ENCODE peak calls at places on chromosome 18, in four cellular contexts. L is pancreas, T is endodermal cell, A is NT2/D1. W is an unnamed sample.
A peak's percentile ranks its signal among the peaks of the same experiment; 100 is the strongest.

GRCh38 chr18:55907352-55908045 is 319.5 kb upstream of the TCF4 start:
- DNase-seq in L (no peak), T (no peak), A (no peak), W (no peak)

GRCh38 chr18:3914833-3915598 is 465.0 kb downstream of the TGIF1 start:
- DNase-seq in L (no peak), T (no peak), A (no peak), W (no peak)

GRCh38 chr18:78632111-78632541 is 347.5 kb upstream of the SALL3 start:
- DNase-seq in L (no peak), T (no peak), A (no peak), W (no peak)

GRCh38 chr18:28794459-28795245 is 617.7 kb upstream of the CDH2 start:
- DNase-seq in L (no peak), T (no peak), A (no peak), W (no peak)

GRCh38 chr18:66616523-66616983 is 12.7 kb upstream of the CDH19 start:
- DNase-seq in L (no peak), T (peak; percentile 71), A (peak; percentile 2), W (no peak)

GRCh38 chr18:31486165-31486564 is 11.8 kb upstream of the DSG2 start:
- DNase-seq in L (no peak), T (no peak), A (no peak), W (no peak)

GRCh38 chr18:6096747-6097146 is 201.4 kb upstream of the TMEM200C start:
- DNase-seq in L (no peak), T (no peak), A (no peak), W (no peak)

GRCh38 chr18:49510393-49511115 is 23.5 kb upstream of the C18orf32 start:
- DNase-seq in L (peak; percentile 33), T (peak; percentile 84), A (no peak), W (no peak)

GRCh38 chr18:2963048-2963447 is 49.9 kb downstream of the LPIN2 start:
- DNase-seq in L (no peak), T (no peak), A (no peak), W (no peak)

GRCh38 chr18:13726972-13727331 is 479 bp downstream of the RNMT start:
- DNase-seq in L (no peak), T (peak; percentile 84), A (no peak), W (no peak)

GRCh38 chr18:7817596-7817995 is 250.5 kb downstream of the PTPRM start:
- DNase-seq in L (no peak), T (no peak), A (no peak), W (no peak)

DNA sequence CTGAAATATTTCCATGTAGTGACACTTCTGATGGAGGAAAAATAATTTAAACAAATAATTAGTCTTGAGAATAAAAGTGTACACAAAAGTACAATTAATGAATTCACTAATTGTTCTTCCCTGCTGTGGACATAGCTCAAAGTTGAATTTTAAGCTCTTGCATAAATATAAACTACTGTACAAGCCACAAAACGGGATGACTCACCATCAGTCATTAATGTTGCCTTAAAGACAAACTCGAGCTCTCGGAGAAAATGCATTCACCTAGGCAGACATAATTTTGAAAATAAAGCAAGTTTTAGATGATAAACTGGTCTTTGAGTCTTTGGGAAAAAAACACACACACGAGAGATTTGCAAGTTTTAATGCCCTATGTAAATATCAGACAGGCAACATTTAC is 436.4 kb downstream of the ZNF521 start:
- DNase-seq in L (no peak), T (no peak), A (no peak), W (no peak)
- H3K27me3 ChIP-seq in L (no peaks in the 10 kb centered on the region), T (no peaks in the 10 kb centered on the region), A (no peaks in the 10 kb centered on the region), W (no peaks in the 10 kb centered on the region)

GRCh38 chr18:59051470-59052165 is 88.1 kb upstream of the SEC11C start:
- DNase-seq in L (no peak), T (no peak), A (no peak), W (peak; percentile 94)

GRCh38 chr18:59050661-59051057 is 89.0 kb upstream of the SEC11C start:
- DNase-seq in L (no peak), T (no peak), A (no peak), W (peak; percentile 2)

GRCh38 chr18:59048378-59048777 is 91.3 kb upstream of the SEC11C start:
- DNase-seq in L (no peak), T (no peak), A (peak; percentile 28), W (no peak)

GRCh38 chr18:59047992-59048363 is 91.7 kb upstream of the SEC11C start:
- DNase-seq in L (no peak), T (no peak), A (no peak), W (no peak)

GRCh38 chr18:59049726-59050660 is 89.7 kb upstream of the SEC11C start:
- DNase-seq in L (no peak), T (peak; percentile 65), A (no peak), W (no peak)
- H3K27me3 ChIP-seq in L (no peaks in the 10 kb centered on the region), T (no peaks in the 10 kb centered on the region), A (no peaks in the 10 kb centered on the region), W (no peaks in the 10 kb centered on the region)

GRCh38 chr18:12251311-12251710 is 2.9 kb upstream of the CIDEA start:
- DNase-seq in L (no peak), T (no peak), A (no peak), W (no peak)
- H3K27me3 ChIP-seq in L (no peaks in the 10 kb centered on the region), T (peaks cover 88% of the 10 kb centered on the region), A (peaks cover 43% of the 10 kb centered on the region), W (peaks cover 3% of the 10 kb centered on the region)

GRCh38 chr18:58967643-58968291 is 103.1 kb downstream of the ZNF532 start:
- DNase-seq in L (no peak), T (peak; percentile 32), A (no peak), W (no peak)
- H3K27me3 ChIP-seq in L (no peaks in the 10 kb centered on the region), T (no peaks in the 10 kb centered on the region), A (no peaks in the 10 kb centered on the region), W (no peaks in the 10 kb centered on the region)

W was measured in ascending aorta.